ENCODE peak calls at places on chromosomes 1 and 21, in six cellular contexts. One of them, this sample, is unnamed.

GRCh38 chr1:58902830-58903229 is 119.0 kb upstream of the JUN start:
- DNase-seq in fibroblast of lung: no peak
- DNase-seq in PC-3: no peak
- DNase-seq in CD8-positive, alpha-beta memory T cell: no peak
- DNase-seq in GM06990: no peak
- DNase-seq in heart right ventricle: no peak
- DNase-seq in this sample: no peak

GRCh38 chr1:12593621-12594066 is 24.4 kb downstream of the DHRS3 start:
- DNase-seq in fibroblast of lung: no peak
- DNase-seq in PC-3: peak; percentile 41
- DNase-seq in CD8-positive, alpha-beta memory T cell: no peak
- DNase-seq in GM06990: no peak
- DNase-seq in heart right ventricle: peak; percentile 56
- DNase-seq in this sample: peak; percentile 47

GRCh38 chr1:29557066-29557465 is 320.7 kb downstream of the PTPRU start:
- DNase-seq in fibroblast of lung: no peak
- DNase-seq in PC-3: no peak
- DNase-seq in CD8-positive, alpha-beta memory T cell: no peak
- DNase-seq in GM06990: no peak
- DNase-seq in heart right ventricle: no peak
- DNase-seq in this sample: no peak

GRCh38 chr1:89295187-89295586 is 22.5 kb upstream of the GBP5 start:
- DNase-seq in fibroblast of lung: no peak
- DNase-seq in PC-3: no peak
- DNase-seq in CD8-positive, alpha-beta memory T cell: no peak
- DNase-seq in GM06990: no peak
- DNase-seq in heart right ventricle: no peak
- DNase-seq in this sample: no peak

GRCh38 chr1:238710697-238711096 is 675.7 kb upstream of the CHRM3 start:
- DNase-seq in fibroblast of lung: no peak
- DNase-seq in PC-3: peak; percentile 20
- DNase-seq in CD8-positive, alpha-beta memory T cell: no peak
- DNase-seq in GM06990: no peak
- DNase-seq in heart right ventricle: no peak
- DNase-seq in this sample: no peak

GRCh38 chr1:54857741-54858665 is 29.0 kb downstream of the DHCR24 start:
- DNase-seq in fibroblast of lung: peak; percentile 90
- DNase-seq in PC-3: peak; percentile 89
- DNase-seq in CD8-positive, alpha-beta memory T cell: no peak
- DNase-seq in GM06990: no peak
- DNase-seq in heart right ventricle: no peak
- DNase-seq in this sample: no peak

GRCh38 chr1:224565186-224565585 is 50.9 kb upstream of the CNIH3 start:
- DNase-seq in fibroblast of lung: peak; percentile 92
- DNase-seq in PC-3: peak; percentile 99
- DNase-seq in CD8-positive, alpha-beta memory T cell: no peak
- DNase-seq in GM06990: no peak
- DNase-seq in heart right ventricle: no peak
- DNase-seq in this sample: no peak

GRCh38 chr1:25500694-25501093 is 42.7 kb upstream of the LDLRAP1 start:
- DNase-seq in fibroblast of lung: no peak
- DNase-seq in PC-3: no peak
- DNase-seq in CD8-positive, alpha-beta memory T cell: no peak
- DNase-seq in GM06990: no peak
- DNase-seq in heart right ventricle: no peak
- DNase-seq in this sample: no peak

GRCh38 chr1:177088974-177089373 is 75.5 kb downstream of the ASTN1 start:
- DNase-seq in fibroblast of lung: no peak
- DNase-seq in PC-3: peak; percentile 28
- DNase-seq in CD8-positive, alpha-beta memory T cell: no peak
- DNase-seq in GM06990: no peak
- DNase-seq in heart right ventricle: no peak
- DNase-seq in this sample: no peak

GRCh38 chr21:36610201-36610600 is 88.7 kb upstream of the SIM2 start:
- DNase-seq in fibroblast of lung: peak; percentile 9
- DNase-seq in PC-3: peak; percentile 42
- DNase-seq in CD8-positive, alpha-beta memory T cell: no peak
- DNase-seq in GM06990: no peak
- DNase-seq in heart right ventricle: no peak
- DNase-seq in this sample: no peak

GRCh38 chr1:207619833-207620572 is 24.9 kb upstream of the CR1L start:
- DNase-seq in fibroblast of lung: peak; percentile 31
- DNase-seq in PC-3: peak; percentile 81
- DNase-seq in CD8-positive, alpha-beta memory T cell: no peak
- DNase-seq in GM06990: no peak
- DNase-seq in heart right ventricle: no peak
- DNase-seq in this sample: no peak

GRCh38 chr1:1748686-1749321 is 24.6 kb upstream of the CDK11A start:
- DNase-seq in fibroblast of lung: no peak
- DNase-seq in PC-3: peak; percentile 10
- DNase-seq in CD8-positive, alpha-beta memory T cell: no peak
- DNase-seq in GM06990: no peak
- DNase-seq in heart right ventricle: no peak
- DNase-seq in this sample: no peak

GRCh38 chr1:230682882-230683610 is 30.9 kb downstream of the AGT start:
- DNase-seq in fibroblast of lung: peak; percentile 80
- DNase-seq in PC-3: peak; percentile 81
- DNase-seq in CD8-positive, alpha-beta memory T cell: no peak
- DNase-seq in GM06990: no peak
- DNase-seq in heart right ventricle: no peak
- DNase-seq in this sample: no peak

GRCh38 chr1:217526636-217527035 is 104.3 kb downstream of the GPATCH2 start:
- DNase-seq in fibroblast of lung: no peak
- DNase-seq in PC-3: peak; percentile 64
- DNase-seq in CD8-positive, alpha-beta memory T cell: no peak
- DNase-seq in GM06990: no peak
- DNase-seq in heart right ventricle: no peak
- DNase-seq in this sample: no peak

GRCh38 chr1:45870500-45870899 is 67.1 kb downstream of the MAST2 start:
- DNase-seq in fibroblast of lung: peak; percentile 30
- DNase-seq in PC-3: peak; percentile 73
- DNase-seq in CD8-positive, alpha-beta memory T cell: no peak
- DNase-seq in GM06990: no peak
- DNase-seq in heart right ventricle: no peak
- DNase-seq in this sample: no peak

GRCh38 chr1:44676484-44677200 is 2.1 kb downstream of the ARMH1 start:
- DNase-seq in fibroblast of lung: peak; percentile 56
- DNase-seq in PC-3: peak; percentile 50
- DNase-seq in CD8-positive, alpha-beta memory T cell: no peak
- DNase-seq in GM06990: peak; percentile 44
- DNase-seq in heart right ventricle: no peak
- DNase-seq in this sample: peak; percentile 45

GRCh38 chr1:69862906-69863305 is 295.2 kb downstream of the LRRC7 start:
- DNase-seq in fibroblast of lung: no peak
- DNase-seq in PC-3: no peak
- DNase-seq in CD8-positive, alpha-beta memory T cell: no peak
- DNase-seq in GM06990: no peak
- DNase-seq in heart right ventricle: no peak
- DNase-seq in this sample: no peak

GRCh38 chr1:181647314-181648035 is 164.2 kb downstream of the CACNA1E start:
- DNase-seq in fibroblast of lung: peak; percentile 47
- DNase-seq in PC-3: peak; percentile 46
- DNase-seq in CD8-positive, alpha-beta memory T cell: no peak
- DNase-seq in GM06990: no peak
- DNase-seq in heart right ventricle: no peak
- DNase-seq in this sample: peak; percentile 88

GRCh38 chr1:40715660-40716059 is 24.2 kb downstream of the NFYC start:
- DNase-seq in fibroblast of lung: no peak
- DNase-seq in PC-3: no peak
- DNase-seq in CD8-positive, alpha-beta memory T cell: no peak
- DNase-seq in GM06990: no peak
- DNase-seq in heart right ventricle: no peak
- DNase-seq in this sample: no peak

GRCh38 chr21:26115899-26116298 is 54.7 kb downstream of the APP start:
- DNase-seq in fibroblast of lung: peak; percentile 66
- DNase-seq in PC-3: peak; percentile 54
- DNase-seq in CD8-positive, alpha-beta memory T cell: no peak
- DNase-seq in GM06990: no peak
- DNase-seq in heart right ventricle: no peak
- DNase-seq in this sample: no peak

GRCh38 chr1:157715736-157716135 is 15.2 kb upstream of the FCRL3 start:
- DNase-seq in fibroblast of lung: no peak
- DNase-seq in PC-3: no peak
- DNase-seq in CD8-positive, alpha-beta memory T cell: no peak
- DNase-seq in GM06990: no peak
- DNase-seq in heart right ventricle: no peak
- DNase-seq in this sample: no peak

GRCh38 chr1:156048663-156049258 is 4.8 kb downstream of the UBQLN4 start:
- DNase-seq in fibroblast of lung: no peak
- DNase-seq in PC-3: no peak
- DNase-seq in CD8-positive, alpha-beta memory T cell: no peak
- DNase-seq in GM06990: no peak
- DNase-seq in heart right ventricle: no peak
- DNase-seq in this sample: no peak
- H3K36me3 ChIP-seq in fibroblast of lung: peaks cover 7% of the 10 kb centered on the region
- H3K36me3 ChIP-seq in PC-3: peaks cover 44% of the 10 kb centered on the region
- H3K36me3 ChIP-seq in CD8-positive, alpha-beta memory T cell: peaks cover 12% of the 10 kb centered on the region
- H3K36me3 ChIP-seq in GM06990: peaks cover 12% of the 10 kb centered on the region
- H3K36me3 ChIP-seq in heart right ventricle: peaks cover 52% of the 10 kb centered on the region
- H3K36me3 ChIP-seq in this sample: no peaks in the 10 kb centered on the region

GRCh38 chr1:16922885-16923431 is 1.2 kb downstream of the CROCC start:
- DNase-seq in fibroblast of lung: no peak
- DNase-seq in PC-3: no peak
- DNase-seq in CD8-positive, alpha-beta memory T cell: no peak
- DNase-seq in GM06990: no peak
- DNase-seq in heart right ventricle: no peak
- DNase-seq in this sample: no peak

GRCh38 chr1:16925635-16926490 is 4.1 kb downstream of the CROCC start:
- DNase-seq in fibroblast of lung: no peak
- DNase-seq in PC-3: no peak
- DNase-seq in CD8-positive, alpha-beta memory T cell: no peak
- DNase-seq in GM06990: no peak
- DNase-seq in heart right ventricle: no peak
- DNase-seq in this sample: no peak

GRCh38 chr1:16922466-16922865 is 735 bp downstream of the CROCC start:
- DNase-seq in fibroblast of lung: no peak
- DNase-seq in PC-3: no peak
- DNase-seq in CD8-positive, alpha-beta memory T cell: no peak
- DNase-seq in GM06990: no peak
- DNase-seq in heart right ventricle: no peak
- DNase-seq in this sample: no peak

GRCh38 chr1:16924919-16925477 is 3.3 kb downstream of the CROCC start:
- DNase-seq in fibroblast of lung: no peak
- DNase-seq in PC-3: no peak
- DNase-seq in CD8-positive, alpha-beta memory T cell: no peak
- DNase-seq in GM06990: no peak
- DNase-seq in heart right ventricle: no peak
- DNase-seq in this sample: no peak

DNA sequence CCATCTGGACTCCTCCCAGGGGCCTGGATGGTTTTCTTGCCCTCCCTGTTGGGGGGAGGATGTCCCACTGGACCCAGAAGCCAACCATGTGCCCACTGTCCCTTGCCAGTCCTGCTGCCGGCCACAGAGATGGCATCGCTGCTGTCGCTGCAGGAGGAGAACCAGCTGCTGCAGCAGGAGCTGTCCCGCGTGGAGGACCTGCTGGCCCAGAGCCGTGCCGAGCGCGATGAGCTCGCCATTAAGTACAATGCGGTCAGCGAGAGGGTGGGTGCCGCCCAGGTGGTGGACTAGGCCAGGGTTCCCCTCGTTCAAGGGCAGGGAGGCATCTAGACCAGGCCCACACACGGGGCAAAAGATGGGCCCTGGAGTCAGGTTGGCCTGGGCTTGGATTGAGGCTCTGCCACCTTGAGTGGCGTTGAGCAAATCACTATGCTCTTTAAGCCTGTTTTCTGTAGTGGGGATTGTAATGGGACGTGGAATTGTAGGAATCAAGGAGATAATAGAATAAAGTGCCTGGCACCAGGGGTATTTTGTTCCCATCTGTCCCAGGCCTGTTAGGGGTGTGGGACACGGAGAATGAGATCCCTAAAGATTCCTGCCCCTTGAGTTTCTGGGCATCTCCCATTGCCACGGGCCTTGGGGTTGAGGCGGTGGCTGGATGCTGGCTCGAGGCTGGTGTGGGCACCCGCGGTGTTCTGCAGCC is 2.6 kb downstream of the CROCC start:
- DNase-seq in fibroblast of lung: no peak
- DNase-seq in PC-3: no peak
- DNase-seq in CD8-positive, alpha-beta memory T cell: no peak
- DNase-seq in GM06990: no peak
- DNase-seq in heart right ventricle: no peak
- DNase-seq in this sample: no peak
- H3K36me3 ChIP-seq in fibroblast of lung: no peaks in the 10 kb centered on the region
- H3K36me3 ChIP-seq in PC-3: no peaks in the 10 kb centered on the region
- H3K36me3 ChIP-seq in CD8-positive, alpha-beta memory T cell: no peaks in the 10 kb centered on the region
- H3K36me3 ChIP-seq in GM06990: no peaks in the 10 kb centered on the region
- H3K36me3 ChIP-seq in heart right ventricle: no peaks in the 10 kb centered on the region
- H3K36me3 ChIP-seq in this sample: no peaks in the 10 kb centered on the region

DNA sequence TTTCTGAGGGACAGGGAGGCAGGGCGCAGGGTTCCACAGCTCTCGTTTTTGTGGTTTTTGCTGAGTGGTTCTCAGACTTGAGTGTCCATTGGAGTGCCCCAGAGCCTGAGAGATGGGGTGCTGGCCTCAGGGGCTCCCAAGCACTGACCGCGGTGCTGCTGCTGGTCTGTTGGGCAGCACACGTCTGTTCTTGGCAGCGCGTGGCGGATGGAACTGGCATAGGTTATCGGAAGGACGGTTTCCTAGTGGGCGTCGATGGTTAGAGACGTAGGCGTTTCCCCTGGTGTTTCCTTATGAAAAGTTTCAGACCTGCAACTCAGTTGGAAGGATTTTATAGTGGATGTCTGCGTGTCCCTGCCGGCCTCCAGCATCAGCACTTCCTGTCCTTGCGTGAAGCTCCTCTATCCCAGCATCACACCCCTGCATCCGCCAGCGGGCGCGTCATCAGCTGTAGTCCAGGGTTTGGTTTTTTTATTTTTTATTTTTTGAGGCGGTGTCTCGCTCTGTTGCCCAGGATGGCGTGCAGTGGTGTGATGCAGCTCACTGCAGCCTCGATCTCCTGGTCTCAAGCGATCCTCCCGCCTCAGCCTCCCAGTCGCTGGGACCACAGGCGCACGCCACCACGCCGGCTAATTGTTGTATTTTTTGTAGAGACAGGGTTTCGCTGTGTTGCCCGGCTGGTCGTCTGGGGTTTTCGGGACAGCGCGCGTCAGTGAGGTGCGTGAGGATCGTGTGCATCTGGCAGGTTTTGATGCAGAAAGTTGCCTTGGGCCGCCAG is 11.8 kb downstream of the RRP1 start:
- DNase-seq in fibroblast of lung: no peak
- DNase-seq in PC-3: no peak
- DNase-seq in CD8-positive, alpha-beta memory T cell: no peak
- DNase-seq in GM06990: no peak
- DNase-seq in heart right ventricle: no peak
- DNase-seq in this sample: no peak
- H3K36me3 ChIP-seq in fibroblast of lung: peaks cover 49% of the 10 kb centered on the region
- H3K36me3 ChIP-seq in PC-3: peaks cover 69% of the 10 kb centered on the region
- H3K36me3 ChIP-seq in CD8-positive, alpha-beta memory T cell: peaks cover 32% of the 10 kb centered on the region
- H3K36me3 ChIP-seq in GM06990: peaks cover 63% of the 10 kb centered on the region
- H3K36me3 ChIP-seq in heart right ventricle: peaks cover 80% of the 10 kb centered on the region
- H3K36me3 ChIP-seq in this sample: peaks cover 9% of the 10 kb centered on the region

DNA sequence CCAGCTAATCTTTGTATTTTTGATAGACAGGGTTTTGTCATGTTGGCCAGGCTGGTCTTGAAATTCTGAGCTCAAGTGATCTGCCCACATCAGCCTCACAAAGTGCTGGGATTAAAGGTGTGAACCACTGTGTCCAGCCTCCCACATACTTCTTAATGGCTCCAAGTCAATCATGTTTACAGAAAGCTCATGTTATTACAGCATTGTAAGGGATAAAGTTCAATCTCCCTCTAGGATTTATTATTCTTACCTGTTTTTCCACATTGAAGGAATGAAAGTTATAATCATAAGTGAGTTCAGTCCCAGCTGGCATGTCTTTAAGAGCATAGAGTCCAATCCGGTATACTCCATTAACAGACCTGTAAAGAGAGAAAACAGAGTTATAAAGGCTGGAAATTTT is 39.4 kb downstream of the RUSC1 start:
- DNase-seq in fibroblast of lung: no peak
- DNase-seq in PC-3: no peak
- DNase-seq in CD8-positive, alpha-beta memory T cell: no peak
- DNase-seq in GM06990: no peak
- DNase-seq in heart right ventricle: no peak
- DNase-seq in this sample: no peak
- H3K36me3 ChIP-seq in fibroblast of lung: peaks cover 3% of the 10 kb centered on the region
- H3K36me3 ChIP-seq in PC-3: peaks cover 11% of the 10 kb centered on the region
- H3K36me3 ChIP-seq in CD8-positive, alpha-beta memory T cell: peaks cover 23% of the 10 kb centered on the region
- H3K36me3 ChIP-seq in GM06990: peaks cover 15% of the 10 kb centered on the region
- H3K36me3 ChIP-seq in heart right ventricle: peaks cover 98% of the 10 kb centered on the region
- H3K36me3 ChIP-seq in this sample: peaks cover 6% of the 10 kb centered on the region